ENCODE peak calls at places on chromosomes 2 and 18, in eight cellular contexts. R, V, A, G, P, N, F and H are unnamed samples.

GRCh38 chr2:241724259-241724974 is 10.0 kb upstream of the D2HGDH start:
- DNase-seq in R (no peak), V (no peak), A (no peak), G (peak), P (no peak), N (no peak), F (no peak), H (no peak)

GRCh38 chr2:181036848-181037603 is 56.6 kb downstream of the UBE2E3 start:
- DNase-seq in R (peak), V (no peak), A (no peak), G (no peak), P (no peak), N (no peak), F (no peak), H (no peak)

GRCh38 chr18:12046751-12047335 is 46.8 kb upstream of the ANKRD62 start:
- DNase-seq in R (no peak), V (no peak), A (no peak), G (no peak), P (no peak), N (no peak), F (no peak), H (no peak)

GRCh38 chr2:131125195-131125757 is 20.1 kb downstream of the PLEKHB2 start:
- DNase-seq in R (no peak), V (no peak), A (no peak), G (no peak), P (no peak), N (no peak), F (no peak), H (no peak)

GRCh38 chr2:102050854-102051391 is 59.2 kb downstream of the IL1R2 start:
- DNase-seq in R (peak), V (peak), A (no peak), G (no peak), P (no peak), N (no peak), F (peak), H (no peak)

GRCh38 chr2:160389875-160390274 is 103.7 kb downstream of the RBMS1 start:
- DNase-seq in R (peak), V (no peak), A (no peak), G (no peak), P (no peak), N (no peak), F (no peak), H (no peak)

GRCh38 chr2:51995293-51995692 is 963.4 kb upstream of the NRXN1 start:
- DNase-seq in R (peak), V (no peak), A (no peak), G (no peak), P (no peak), N (no peak), F (no peak), H (no peak)

GRCh38 chr2:68185541-68186164 is 28.0 kb downstream of the PNO1 start:
- DNase-seq in R (peak), V (no peak), A (no peak), G (peak), P (no peak), N (peak), F (no peak), H (peak)

GRCh38 chr2:235373171-235373570 is 120.7 kb upstream of the AGAP1 start:
- DNase-seq in R (no peak), V (no peak), A (no peak), G (no peak), P (no peak), N (no peak), F (no peak), H (no peak)

GRCh38 chr2:97011977-97012569 is 25.7 kb upstream of the FAM178B start:
- DNase-seq in R (peak), V (no peak), A (no peak), G (no peak), P (no peak), N (no peak), F (no peak), H (no peak)

GRCh38 chr18:55421612-55422381 is 166.2 kb downstream of the TCF4 start:
- DNase-seq in R (peak), V (no peak), A (no peak), G (no peak), P (no peak), N (no peak), F (peak), H (no peak)

GRCh38 chr18:635171-635570 is 22.3 kb upstream of the TYMS start:
- DNase-seq in R (no peak), V (no peak), A (no peak), G (peak), P (no peak), N (no peak), F (no peak), H (no peak)

GRCh38 chr2:32792416-32792815 is 154.3 kb upstream of the LTBP1 start:
- DNase-seq in R (no peak), V (peak), A (no peak), G (no peak), P (no peak), N (no peak), F (no peak), H (no peak)

GRCh38 chr2:197137234-197137633 is 173.3 kb downstream of the ANKRD44 start:
- DNase-seq in R (peak), V (no peak), A (no peak), G (no peak), P (no peak), N (no peak), F (no peak), H (no peak)

GRCh38 chr2:146801886-146802285 is 1042.9 kb upstream of the ACVR2A start:
- DNase-seq in R (no peak), V (no peak), A (no peak), G (no peak), P (no peak), N (no peak), F (no peak), H (no peak)

GRCh38 chr2:215982465-215982875 is 30.9 kb downstream of the MREG start:
- DNase-seq in R (peak), V (no peak), A (no peak), G (no peak), P (no peak), N (no peak), F (no peak), H (no peak)

GRCh38 chr2:237695201-237695780 is 67.9 kb downstream of the LRRFIP1 start:
- DNase-seq in R (peak), V (no peak), A (no peak), G (no peak), P (no peak), N (no peak), F (peak), H (no peak)

GRCh38 chr2:226855766-226856165 is 19.9 kb downstream of the RHBDD1 start:
- DNase-seq in R (no peak), V (no peak), A (no peak), G (no peak), P (no peak), N (no peak), F (no peak), H (no peak)

GRCh38 chr2:167697961-167698360 is 549.4 kb downstream of the STK39 start:
- DNase-seq in R (peak), V (no peak), A (no peak), G (no peak), P (no peak), N (no peak), F (no peak), H (no peak)

GRCh38 chr2:36670881-36671595 is 25.5 kb upstream of the VIT start:
- DNase-seq in R (peak), V (no peak), A (no peak), G (no peak), P (no peak), N (no peak), F (no peak), H (no peak)

GRCh38 chr2:29749041-29749440 is 172.3 kb downstream of the ALK start:
- DNase-seq in R (peak), V (no peak), A (no peak), G (no peak), P (no peak), N (no peak), F (no peak), H (no peak)

GRCh38 chr2:202418511-202418910 is 42.4 kb downstream of the BMPR2 start:
- DNase-seq in R (no peak), V (no peak), A (no peak), G (no peak), P (no peak), N (no peak), F (no peak), H (no peak)

GRCh38 chr2:207463433-207463832 is 66.3 kb upstream of the CREB1 start:
- DNase-seq in R (no peak), V (no peak), A (no peak), G (no peak), P (no peak), N (no peak), F (no peak), H (no peak)

GRCh38 chr18:7671105-7671504 is 104.0 kb downstream of the PTPRM start:
- DNase-seq in R (no peak), V (no peak), A (no peak), G (no peak), P (no peak), N (no peak), F (no peak), H (no peak)

GRCh38 chr2:86673976-86674670 is 46.0 kb upstream of the RMND5A start:
- DNase-seq in R (peak), V (no peak), A (no peak), G (no peak), P (no peak), N (no peak), F (no peak), H (no peak)

GRCh38 chr2:75146221-75146902 is 53.0 kb downstream of the TACR1 start:
- DNase-seq in R (no peak), V (no peak), A (no peak), G (no peak), P (no peak), N (no peak), F (no peak), H (no peak)

GRCh38 chr2:20585710-20586378 is 65.1 kb downstream of the HS1BP3 start:
- DNase-seq in R (no peak), V (peak), A (peak), G (peak), P (peak), N (no peak), F (peak), H (no peak)

GRCh38 chr2:15040429-15041084 is 408.0 kb downstream of the LRATD1 start:
- DNase-seq in R (no peak), V (no peak), A (no peak), G (no peak), P (no peak), N (no peak), F (no peak), H (no peak)

GRCh38 chr2:233627331-233628025 is 8.8 kb upstream of the UGT1A10 start:
- DNase-seq in R (no peak), V (no peak), A (no peak), G (no peak), P (no peak), N (no peak), F (no peak), H (no peak)

GRCh38 chr2:236354056-236354940 is 90.1 kb upstream of the ASB18 start:
- DNase-seq in R (no peak), V (no peak), A (no peak), G (no peak), P (no peak), N (no peak), F (no peak), H (no peak)

GRCh38 chr2:95333888-95334338 is 36.8 kb downstream of the KCNIP3 start:
- DNase-seq in R (peak), V (no peak), A (peak), G (no peak), P (peak), N (no peak), F (peak), H (no peak)

GRCh38 chr18:58056847-58057246 is 12.8 kb downstream of the NEDD4L start:
- DNase-seq in R (no peak), V (no peak), A (no peak), G (no peak), P (no peak), N (no peak), F (no peak), H (no peak)

GRCh38 chr2:101516833-101517690 is 42.1 kb upstream of the RFX8 start:
- DNase-seq in R (peak), V (no peak), A (no peak), G (no peak), P (no peak), N (no peak), F (no peak), H (no peak)

DNA sequence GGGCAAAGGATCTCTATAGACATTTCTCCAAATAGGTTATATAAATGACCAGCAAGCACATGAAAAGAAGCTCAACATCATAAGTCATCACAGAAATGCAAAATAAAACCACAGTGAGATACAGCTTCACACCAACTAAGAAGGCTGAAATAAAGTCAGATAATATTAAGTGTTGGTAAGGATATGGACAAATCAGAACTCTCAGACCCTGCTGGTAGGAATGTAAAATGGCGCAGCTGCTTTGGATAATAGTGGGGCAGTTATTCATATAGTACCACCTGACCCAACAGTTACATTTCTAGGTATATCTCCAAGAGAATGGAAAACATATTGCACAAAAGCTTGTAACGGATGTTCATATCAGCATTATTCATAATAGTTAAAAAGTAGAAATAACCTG is 14.0 kb downstream of the EPB41L5 start:
- DNase-seq in R (no peak), V (no peak), A (no peak), G (no peak), P (no peak), N (no peak), F (no peak), H (no peak)
- TF ChIP-seq CTCF in R (peak), V (no peak), A (no peak), G (no peak), P (peak), N (peak), F (no peak), H (no peak)

DNA sequence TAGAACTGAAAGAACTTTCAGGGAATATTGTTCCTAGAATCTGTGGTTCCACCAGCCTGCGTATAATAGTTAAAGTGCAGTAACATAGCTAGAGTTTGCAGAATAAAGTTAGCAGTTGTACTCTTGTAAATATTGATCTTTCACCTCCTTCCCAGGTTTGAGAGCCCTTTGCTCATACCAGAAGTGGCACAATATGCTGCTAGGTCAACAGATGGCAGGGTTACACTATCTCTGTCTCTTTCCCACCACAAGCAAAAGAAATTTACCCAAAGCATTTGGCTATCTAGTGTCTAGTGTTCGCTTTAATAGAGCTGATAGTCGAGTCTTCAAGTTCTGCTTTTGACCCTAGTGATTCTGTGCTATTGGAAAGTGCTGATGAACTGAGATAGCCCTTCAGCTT is 119.0 kb upstream of the KLHL14 start:
- DNase-seq in R (no peak), V (no peak), A (no peak), G (no peak), P (no peak), N (no peak), F (no peak), H (no peak)
- TF ChIP-seq CTCF in R (no peak), V (no peak), A (no peak), G (no peak), P (peak), N (no peak), F (no peak), H (no peak)

DNA sequence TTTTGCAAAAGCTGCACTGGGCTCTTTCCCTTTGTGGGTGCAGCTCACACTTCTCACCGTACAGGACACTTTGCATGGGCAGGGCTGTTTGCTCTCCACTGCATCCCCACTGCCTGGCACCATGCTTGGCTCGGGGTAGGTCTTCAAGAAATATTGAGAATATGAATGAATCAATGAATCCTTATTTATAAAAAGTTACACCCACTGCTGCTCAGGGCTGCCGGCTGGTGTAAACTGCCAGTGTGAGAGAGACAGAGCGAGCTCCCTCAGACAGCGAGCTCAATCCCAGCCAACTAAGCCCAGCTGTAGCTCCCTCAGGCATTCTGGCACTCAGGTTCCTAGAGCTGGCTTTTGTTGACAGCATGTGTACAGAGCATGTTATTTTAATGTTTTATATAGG is 3.4 kb downstream of the TMEM185B start:
- DNase-seq in R (no peak), V (no peak), A (peak), G (no peak), P (no peak), N (no peak), F (no peak), H (no peak)
- TF ChIP-seq CTCF in R (no peak), V (no peak), A (no peak), G (no peak), P (no peak), N (no peak), F (no peak), H (no peak)

DNA sequence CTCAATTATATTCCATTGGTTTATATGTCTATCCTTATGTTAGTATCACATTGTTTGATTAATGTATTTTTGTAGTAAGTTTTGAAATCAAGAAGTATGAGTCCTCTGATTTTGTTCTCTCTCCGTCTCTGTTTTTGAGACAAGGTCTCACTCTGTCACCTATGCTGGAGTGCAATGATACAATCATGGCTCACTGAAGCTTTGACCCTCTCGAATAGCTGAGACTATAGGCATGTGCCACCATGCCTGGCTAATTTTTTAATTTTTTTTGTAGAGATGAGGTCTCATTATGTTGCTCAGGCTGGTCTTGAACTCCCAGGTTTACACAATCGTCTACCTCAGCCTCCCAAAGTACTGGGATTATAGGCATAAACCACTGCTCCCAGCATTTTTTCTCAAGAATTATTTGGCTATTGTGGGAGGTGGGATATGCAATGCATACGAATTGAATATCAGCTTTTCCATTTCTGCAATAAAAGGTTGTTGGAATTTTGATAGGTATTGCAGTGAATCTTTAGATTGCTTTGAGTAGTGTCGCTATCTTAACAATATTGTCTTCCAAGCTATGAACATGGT is 17.7 kb upstream of the GORASP2 start:
- DNase-seq in R (no peak), V (no peak), A (no peak), G (no peak), P (no peak), N (no peak), F (no peak), H (no peak)
- TF ChIP-seq CTCF in R (no peak), V (no peak), A (no peak), G (no peak), P (no peak), N (no peak), F (no peak), H (no peak)

DNA sequence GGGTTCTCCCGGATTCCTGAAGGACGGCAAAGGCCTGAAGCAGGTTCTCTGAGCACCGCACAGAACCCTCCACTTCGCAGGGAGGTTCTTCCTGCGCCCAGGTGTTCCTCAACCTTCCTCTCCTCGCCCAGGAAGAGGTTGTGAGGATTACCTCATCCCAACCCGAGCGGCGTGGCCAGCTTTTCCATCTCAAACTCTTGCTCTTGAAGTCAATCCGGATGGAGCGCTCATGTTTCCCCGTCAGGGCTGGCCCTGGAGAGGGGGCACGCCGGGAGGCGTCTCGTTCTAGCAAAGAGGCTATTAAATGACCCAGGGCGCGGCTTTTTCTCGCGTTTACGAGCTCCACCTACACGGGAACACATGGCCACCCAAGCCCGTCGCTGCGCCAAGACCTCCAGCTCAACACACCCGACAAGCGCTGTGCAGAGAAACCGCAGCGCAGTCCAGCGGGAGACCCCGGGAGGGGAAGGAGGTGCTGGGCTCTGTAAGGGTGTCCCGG is 565 bp upstream of the RAB10 start:
- DNase-seq in R (peak), V (no peak), A (no peak), G (peak), P (peak), N (no peak), F (no peak), H (no peak)
- TF ChIP-seq CTCF in R (no peak), V (no peak), A (no peak), G (no peak), P (peak), N (no peak), F (no peak), H (no peak)

DNA sequence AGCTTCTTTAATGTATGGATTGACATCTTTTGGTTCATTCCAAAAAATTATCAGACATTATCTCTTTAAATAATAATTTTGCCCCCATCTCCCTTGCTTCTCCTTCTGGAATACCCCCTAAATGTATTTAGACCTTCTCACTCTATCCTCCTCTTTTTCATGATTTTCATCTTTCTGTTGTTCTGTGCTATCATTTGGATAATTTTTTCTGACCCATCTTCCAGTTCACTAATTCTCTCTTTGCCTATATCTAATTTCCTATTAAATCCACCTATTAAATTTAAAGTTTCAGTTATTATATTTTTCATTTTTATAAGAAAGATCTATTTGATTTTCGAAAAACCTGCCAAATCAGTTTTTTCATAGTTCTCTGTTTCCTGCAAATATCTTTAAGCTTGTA is 67.8 kb upstream of the ODC1 start:
- DNase-seq in R (no peak), V (no peak), A (no peak), G (no peak), P (no peak), N (no peak), F (no peak), H (no peak)
- TF ChIP-seq CTCF in R (no peak), V (no peak), A (no peak), G (no peak), P (no peak), N (no peak), F (no peak), H (no peak)